ENCODE peak calls at places on chromosomes 7 and 10, in nine cellular contexts. L is SK-N-SH, N is fibroblast of mammary gland, X is ovary, M is body of pancreas, P is heart right ventricle, V is tibial nerve, E is tibial artery, W is bronchial epithelial cell. D is an unnamed sample.

GRCh38 chr7:75892634-75893272 is 13.9 kb downstream of the RHBDD2 start:
- DNase-seq in L (no peak), N (peak), X (peak), M (no peak), P (peak), V (peak), E (peak), W (peak), D (peak)

GRCh38 chr7:131151034-131151433 is 176.6 kb upstream of the MKLN1 start:
- DNase-seq in L (no peak), N (no peak), X (no peak), M (no peak), P (no peak), V (no peak), E (no peak), W (no peak), D (no peak)

GRCh38 chr10:12416396-12417090 is 67.2 kb downstream of the CAMK1D start:
- DNase-seq in L (no peak), N (no peak), X (no peak), M (no peak), P (no peak), V (peak), E (peak), W (no peak), D (no peak)

GRCh38 chr10:82377608-82378007 is 502.6 kb downstream of the NRG3 start:
- DNase-seq in L (no peak), N (peak), X (no peak), M (peak), P (no peak), V (no peak), E (no peak), W (peak), D (no peak)

GRCh38 chr10:68600041-68600778 is 40.1 kb downstream of the TET1 start:
- DNase-seq in L (peak), N (peak), X (peak), M (peak), P (peak), V (peak), E (peak), W (peak), D (peak)

GRCh38 chr10:85642421-85643170 is 724.0 kb downstream of the GRID1 start:
- DNase-seq in L (no peak), N (peak), X (no peak), M (no peak), P (no peak), V (peak), E (peak), W (peak), D (peak)

GRCh38 chr7:45889367-45890067 is 1.2 kb downstream of the IGFBP1 start:
- DNase-seq in L (no peak), N (no peak), X (no peak), M (no peak), P (no peak), V (no peak), E (no peak), W (no peak), D (no peak)

GRCh38 chr7:34155225-34155908 is 250.0 kb downstream of the BMPER start:
- DNase-seq in L (no peak), N (peak), X (no peak), M (no peak), P (no peak), V (peak), E (peak), W (peak), D (peak)

GRCh38 chr10:77907900-77908717 is 18.4 kb downstream of the DLG5 start:
- DNase-seq in L (no peak), N (no peak), X (no peak), M (no peak), P (no peak), V (no peak), E (no peak), W (peak), D (no peak)

GRCh38 chr7:1977059-1977875 is 255.5 kb downstream of the MAD1L1 start:
- DNase-seq in L (no peak), N (no peak), X (no peak), M (no peak), P (no peak), V (no peak), E (no peak), W (no peak), D (no peak)

GRCh38 chr10:117002206-117002605 is 2.8 kb downstream of the SHTN1 start:
- DNase-seq in L (no peak), N (no peak), X (no peak), M (no peak), P (no peak), V (no peak), E (no peak), W (no peak), D (no peak)

GRCh38 chr10:104391150-104391968 is 37.7 kb downstream of the CFAP58 start:
- DNase-seq in L (no peak), N (peak), X (no peak), M (no peak), P (no peak), V (no peak), E (no peak), W (peak), D (no peak)

GRCh38 chr10:35638116-35638515 is 4.0 kb downstream of the FZD8 start:
- DNase-seq in L (no peak), N (no peak), X (no peak), M (no peak), P (no peak), V (no peak), E (no peak), W (no peak), D (no peak)

GRCh38 chr10:35639021-35639521 is 3.0 kb downstream of the FZD8 start:
- DNase-seq in L (peak), N (no peak), X (no peak), M (no peak), P (no peak), V (no peak), E (no peak), W (no peak), D (no peak)

GRCh38 chr10:35637456-35637855 is 4.6 kb downstream of the FZD8 start:
- DNase-seq in L (no peak), N (no peak), X (no peak), M (no peak), P (no peak), V (no peak), E (no peak), W (no peak), D (no peak)

GRCh38 chr10:35635576-35635975 is 6.5 kb downstream of the FZD8 start:
- DNase-seq in L (peak), N (peak), X (no peak), M (peak), P (peak), V (peak), E (peak), W (peak), D (no peak)

GRCh38 chr10:35636942-35637341 is 5.2 kb downstream of the FZD8 start:
- DNase-seq in L (no peak), N (no peak), X (no peak), M (no peak), P (no peak), V (no peak), E (no peak), W (no peak), D (no peak)
- H3K4me3 ChIP-seq in L (no peak), N (no peak), X (no peak), M (no peak), P (no peak), V (no peak), E (peak), W (no peak), D (no peak)

GRCh38 chr10:70354100-70354499 is 28.3 kb downstream of the LRRC20 start:
- DNase-seq in L (no peak), N (no peak), X (no peak), M (no peak), P (no peak), V (no peak), E (no peak), W (no peak), D (no peak)
- TF ChIP-seq CTCF in L (no peak), N (no peak), X (no peak), M (no peak), P (no peak), V (no peak), E (no peak), W (no peak), D (no peak)

DNA sequence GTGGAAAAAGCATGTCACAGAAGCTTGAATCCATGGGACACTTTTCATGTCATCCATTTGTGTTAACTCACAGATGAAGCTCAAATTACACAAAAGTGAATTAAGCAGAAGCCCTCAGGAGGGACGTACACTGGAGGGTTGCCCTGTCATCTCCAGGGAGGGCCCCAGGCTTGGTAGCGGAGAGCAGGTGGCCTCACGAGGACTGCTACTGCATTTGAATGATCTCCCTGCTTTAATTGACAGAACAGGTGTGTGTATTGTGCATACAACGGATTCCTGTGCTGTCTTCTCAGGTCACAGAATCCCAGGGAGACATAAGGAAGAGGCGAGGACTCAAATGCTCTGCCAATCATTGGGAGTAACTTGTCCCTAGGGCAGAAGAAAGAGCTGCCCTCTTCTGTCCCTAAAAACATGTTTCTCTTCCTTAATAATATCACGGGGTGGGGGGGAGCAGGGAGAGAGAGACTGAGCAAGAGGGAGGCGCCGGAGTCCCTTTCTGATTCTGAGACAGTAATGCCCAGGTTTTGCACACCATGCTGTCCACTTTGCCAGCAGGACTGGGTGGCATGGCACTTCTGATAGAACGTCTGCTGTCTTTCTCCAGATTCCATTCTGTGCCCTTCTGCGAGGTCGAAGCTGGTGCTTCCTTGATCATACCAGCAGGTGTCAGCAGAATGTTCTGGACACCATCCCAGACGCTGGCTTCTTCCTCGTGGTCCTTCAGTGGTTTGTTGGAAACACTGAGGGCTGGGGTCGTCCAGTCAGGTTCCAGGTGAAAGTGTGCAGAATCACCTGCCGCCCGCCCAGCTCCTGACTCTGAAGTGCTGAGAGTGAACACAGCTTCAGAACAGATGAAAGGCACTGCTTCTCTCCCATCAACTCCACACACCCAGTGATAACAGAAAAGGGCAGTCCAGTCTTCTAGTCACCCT is 26.1 kb upstream of the RASGEF1A start:
- DNase-seq in L (peak), N (peak), X (peak), M (peak), P (peak), V (peak), E (peak), W (peak), D (peak)
- H3K4me3 ChIP-seq in L (no peak), N (no peak), X (no peak), M (no peak), P (no peak), V (no peak), E (no peak), W (no peak), D (no peak)

DNA sequence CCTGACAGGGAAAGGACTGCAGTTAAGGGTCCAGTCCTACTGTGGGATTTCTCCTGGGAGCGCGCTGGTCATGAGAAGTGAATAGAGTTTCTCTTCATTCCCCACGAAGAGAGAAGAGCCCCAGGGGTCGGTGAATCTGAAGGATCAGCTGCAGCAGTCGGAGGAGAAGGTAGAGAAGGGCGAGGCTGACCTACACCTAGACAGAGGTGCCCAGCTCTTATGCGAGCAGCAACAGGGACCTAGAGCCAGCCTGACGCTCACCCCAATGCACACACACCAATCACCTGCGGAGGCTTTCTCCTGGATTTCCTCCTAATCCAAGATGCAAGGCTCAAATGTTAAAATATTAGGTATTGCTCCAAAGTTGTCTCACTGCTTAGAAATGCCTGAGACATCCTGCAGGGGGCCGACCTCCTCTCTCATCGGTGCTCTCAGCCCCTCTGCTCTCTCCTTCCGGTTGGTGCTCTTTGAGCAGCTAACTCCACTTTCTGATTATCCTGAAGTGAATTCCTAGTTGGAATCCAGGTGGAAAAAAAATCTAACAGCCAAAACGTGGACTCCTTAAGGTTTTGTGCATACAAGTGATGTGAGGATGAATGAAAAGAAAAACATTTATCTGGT is 176.4 kb downstream of the AHR start:
- DNase-seq in L (peak), N (no peak), X (no peak), M (no peak), P (no peak), V (no peak), E (no peak), W (no peak), D (no peak)
- TF ChIP-seq CTCF in L (peak), N (peak), X (no peak), M (no peak), P (no peak), V (no peak), E (no peak), W (peak), D (no peak)

D was measured in lower leg skin.